ENCODE peak calls at places on chromosomes 2 and 18, in seven cellular contexts. G, A, N, E, M, V and S are unnamed samples.

GRCh38 chr2:23413641-23414040 is 28.7 kb downstream of the KLHL29 start:
- DNase-seq in G (no peak), A (no peak), N (no peak), E (no peak), M (no peak), V (no peak), S (no peak)

GRCh38 chr2:239605976-239606375 is 205.2 kb upstream of the HDAC4 start:
- DNase-seq in G (no peak), A (peak), N (no peak), E (no peak), M (peak), V (no peak), S (no peak)

GRCh38 chr2:139175510-139175909 is 395.3 kb upstream of the NXPH2 start:
- DNase-seq in G (no peak), A (no peak), N (no peak), E (no peak), M (no peak), V (no peak), S (no peak)

GRCh38 chr2:29777164-29777563 is 144.2 kb downstream of the ALK start:
- DNase-seq in G (no peak), A (no peak), N (no peak), E (no peak), M (no peak), V (no peak), S (no peak)

GRCh38 chr2:30741576-30741975 is 65.7 kb downstream of the CAPN13 start:
- DNase-seq in G (no peak), A (no peak), N (no peak), E (no peak), M (no peak), V (no peak), S (no peak)

GRCh38 chr2:217357886-217358620 is 498.2 kb upstream of the TNP1 start:
- DNase-seq in G (no peak), A (no peak), N (peak), E (no peak), M (no peak), V (no peak), S (no peak)

GRCh38 chr2:5839563-5839962 is 147.4 kb downstream of the SOX11 start:
- DNase-seq in G (peak), A (no peak), N (no peak), E (peak), M (no peak), V (no peak), S (peak)

GRCh38 chr2:240351826-240352426 is 83.5 kb upstream of the GPC1 start:
- DNase-seq in G (no peak), A (no peak), N (no peak), E (peak), M (no peak), V (no peak), S (no peak)

GRCh38 chr2:21916934-21917522 is 793.3 kb downstream of the TDRD15 start:
- DNase-seq in G (no peak), A (no peak), N (no peak), E (no peak), M (no peak), V (no peak), S (no peak)

GRCh38 chr18:58965930-58966662 is 101.4 kb downstream of the ZNF532 start:
- DNase-seq in G (no peak), A (no peak), N (no peak), E (no peak), M (no peak), V (no peak), S (no peak)

GRCh38 chr2:131039908-131040660 is 53.2 kb downstream of the FAM168B start:
- DNase-seq in G (no peak), A (no peak), N (no peak), E (no peak), M (no peak), V (peak), S (no peak)

GRCh38 chr2:128513416-128514283 is 195.0 kb upstream of the HS6ST1 start:
- DNase-seq in G (no peak), A (peak), N (no peak), E (no peak), M (peak), V (no peak), S (no peak)

GRCh38 chr18:49076767-49077166 is 126.0 kb upstream of the SMAD7 start:
- DNase-seq in G (no peak), A (no peak), N (no peak), E (no peak), M (no peak), V (no peak), S (no peak)

GRCh38 chr18:731185-731584 is 18.8 kb upstream of the ENOSF1 start:
- DNase-seq in G (no peak), A (no peak), N (no peak), E (no peak), M (no peak), V (no peak), S (no peak)

GRCh38 chr2:88220733-88221132 is 50.6 kb downstream of the THNSL2 start:
- DNase-seq in G (no peak), A (no peak), N (peak), E (no peak), M (no peak), V (no peak), S (peak)

DNA sequence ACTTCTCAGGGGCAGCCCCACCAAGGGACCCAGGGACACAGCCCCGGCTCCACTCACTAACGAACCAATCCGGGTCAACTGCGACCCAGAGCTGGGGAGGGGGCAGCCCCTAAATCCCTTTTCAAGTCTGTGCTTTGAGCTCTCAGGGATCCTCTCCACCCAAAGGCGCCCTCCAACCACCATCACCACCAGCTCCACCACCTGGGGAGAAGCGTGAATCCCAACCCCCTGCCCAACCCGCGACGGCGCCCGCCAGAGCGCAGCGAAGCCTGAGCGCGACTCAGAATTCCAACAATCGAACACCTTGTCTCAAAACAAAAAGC is 513 bp downstream of the DSC3 start:
- DNase-seq in G (no peak), A (no peak), N (no peak), E (no peak), M (no peak), V (no peak), S (no peak)
- TF ChIP-seq CTCF in G (no peak), A (no peak), N (no peak), E (no peak), M (no peak), V (no peak), S (no peak)

GRCh38 chr18:12010187-12010802 is 29.0 kb downstream of the IMPA2 start:
- DNase-seq in G (no peak), A (no peak), N (peak), E (no peak), M (no peak), V (no peak), S (no peak)
- TF ChIP-seq CTCF in G (no peak), A (no peak), N (no peak), E (no peak), M (no peak), V (no peak), S (no peak)

GRCh38 chr18:54622084-54622483 is 31.0 kb downstream of the DYNAP start:
- DNase-seq in G (no peak), A (no peak), N (no peak), E (no peak), M (no peak), V (no peak), S (no peak)
- TF ChIP-seq CTCF in G (peak), A (no peak), N (no peak), E (peak), M (no peak), V (no peak), S (peak)

DNA sequence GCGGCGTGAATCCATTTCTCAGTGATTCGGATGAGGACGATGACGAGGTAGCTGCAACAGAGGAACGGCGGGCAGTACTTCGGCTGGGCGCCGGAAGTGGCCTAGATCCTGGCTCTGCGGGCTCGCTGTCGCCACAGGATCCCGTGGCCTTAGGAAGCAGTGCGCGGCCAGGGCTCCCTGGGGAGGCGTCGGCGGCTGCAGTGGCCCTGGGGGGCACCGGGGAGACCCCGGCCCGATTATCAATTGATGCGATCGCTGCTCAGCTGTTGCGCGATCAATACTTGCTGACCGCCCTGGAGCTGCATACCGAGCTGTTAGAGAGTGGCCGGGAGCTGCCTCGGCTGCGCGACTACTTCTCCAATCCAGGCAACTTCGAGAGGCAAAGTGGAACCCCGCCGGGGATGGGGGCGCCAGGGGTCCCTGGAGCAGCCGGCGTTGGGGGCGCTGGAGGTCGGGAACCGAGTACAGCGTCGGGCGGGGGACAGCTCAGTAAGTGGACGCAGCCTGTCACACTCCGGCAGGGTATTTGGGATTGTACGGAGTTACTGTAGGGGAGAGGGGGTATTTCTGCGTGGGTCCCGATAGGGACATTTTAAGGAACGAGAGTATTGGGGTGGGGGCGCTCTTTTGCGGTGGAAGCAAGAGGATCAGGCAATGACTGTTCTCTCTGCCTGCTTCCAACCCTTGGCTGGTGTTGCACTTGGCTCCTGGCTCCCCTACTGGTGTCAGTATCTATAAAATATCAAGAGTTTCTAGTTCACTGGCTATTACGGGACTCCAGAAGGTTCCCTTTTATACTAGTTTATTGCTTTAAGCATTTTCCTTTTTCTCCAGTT is 706 bp downstream of the RELCH start:
- DNase-seq in G (peak), A (peak), N (peak), E (peak), M (peak), V (no peak), S (peak)
- TF ChIP-seq CTCF in G (no peak), A (no peak), N (no peak), E (no peak), M (no peak), V (no peak), S (no peak)

GRCh38 chr18:25170402-25170801 is 181.6 kb downstream of the ZNF521 start:
- DNase-seq in G (no peak), A (no peak), N (no peak), E (no peak), M (no peak), V (no peak), S (no peak)
- TF ChIP-seq CTCF in G (no peak), A (no peak), N (no peak), E (no peak), M (no peak), V (no peak), S (no peak)

GRCh38 chr2:145199832-145200231 is 679.9 kb upstream of the ZEB2 start:
- DNase-seq in G (no peak), A (no peak), N (no peak), E (no peak), M (no peak), V (no peak), S (no peak)
- TF ChIP-seq CTCF in G (no peak), A (no peak), N (no peak), E (no peak), M (no peak), V (no peak), S (no peak)

GRCh38 chr2:9102861-9103662 is 99.6 kb upstream of the MBOAT2 start:
- DNase-seq in G (no peak), A (no peak), N (no peak), E (no peak), M (no peak), V (no peak), S (no peak)
- TF ChIP-seq CTCF in G (no peak), A (no peak), N (no peak), E (no peak), M (no peak), V (no peak), S (no peak)

GRCh38 chr2:151291224-151291623 is 1.8 kb upstream of the NMI start:
- DNase-seq in G (no peak), A (no peak), N (no peak), E (no peak), M (no peak), V (no peak), S (no peak)
- TF ChIP-seq CTCF in G (no peak), A (no peak), N (no peak), E (no peak), M (no peak), V (no peak), S (no peak)